ENCODE peak calls at places on chromosomes 2 and 18, in nine cellular contexts. L is CD8-positive, alpha-beta memory T cell; S is SJSA1; O is Panc1; K is cardiac muscle cell; V is endothelial cell of umbilical vein; Y is brain microvascular endothelial cell; X is CD8-positive, alpha-beta T cell; U is neural progenitor cell. I is an unnamed sample.

GRCh38 chr2:120436885-120437603 is 91.1 kb downstream of the INHBB start:
- DNase-seq in L (no peak), S (peak), O (peak), K (peak), V (peak), Y (peak), X (no peak), U (peak), I (peak)

GRCh38 chr2:229715895-229716507 is 1.6 kb upstream of the DNER start:
- DNase-seq in L (no peak), S (no peak), O (peak), K (peak), V (peak), Y (no peak), X (peak), U (peak), I (no peak)

GRCh38 chr2:227860116-227860724 is 11.2 kb upstream of the DAW1 start:
- DNase-seq in L (no peak), S (no peak), O (no peak), K (no peak), V (no peak), Y (no peak), X (no peak), U (no peak), I (peak)

GRCh38 chr2:84158605-84159004 is 300.5 kb downstream of the SUCLG1 start:
- DNase-seq in L (no peak), S (no peak), O (no peak), K (no peak), V (no peak), Y (no peak), X (no peak), U (no peak), I (no peak)

GRCh38 chr18:70235478-70235877 is 30.0 kb upstream of the RTTN start:
- DNase-seq in L (no peak), S (no peak), O (no peak), K (no peak), V (no peak), Y (no peak), X (no peak), U (no peak), I (no peak)

GRCh38 chr2:6986894-6987487 is 69.8 kb downstream of the RNF144A start:
- DNase-seq in L (no peak), S (no peak), O (no peak), K (peak), V (peak), Y (no peak), X (no peak), U (no peak), I (no peak)

GRCh38 chr2:57100436-57100835 is 916.6 kb downstream of the CCDC85A start:
- DNase-seq in L (no peak), S (no peak), O (no peak), K (no peak), V (no peak), Y (no peak), X (no peak), U (no peak), I (no peak)

GRCh38 chr2:75548036-75548573 is 12.6 kb downstream of the EVA1A start:
- DNase-seq in L (no peak), S (peak), O (no peak), K (no peak), V (peak), Y (peak), X (no peak), U (no peak), I (no peak)

GRCh38 chr2:96642564-96643350 is at the start of gene FER1L5:
- DNase-seq in L (no peak), S (no peak), O (no peak), K (peak), V (no peak), Y (peak), X (no peak), U (peak), I (peak)

GRCh38 chr2:132477962-132478361 is 61.4 kb downstream of the GPR39 start:
- DNase-seq in L (no peak), S (no peak), O (no peak), K (no peak), V (no peak), Y (no peak), X (no peak), U (no peak), I (peak)

GRCh38 chr18:30971338-30971956 is 71.1 kb downstream of the DSC3 start:
- DNase-seq in L (no peak), S (no peak), O (no peak), K (peak), V (peak), Y (no peak), X (no peak), U (peak), I (peak)

GRCh38 chr2:226489765-226490164 is 309.9 kb downstream of the IRS1 start:
- DNase-seq in L (no peak), S (peak), O (no peak), K (peak), V (no peak), Y (peak), X (no peak), U (no peak), I (peak)

GRCh38 chr2:175400975-175401374 is 219.5 kb upstream of the ATP5MC3 start:
- DNase-seq in L (no peak), S (no peak), O (no peak), K (no peak), V (no peak), Y (no peak), X (no peak), U (no peak), I (no peak)

GRCh38 chr2:175393851-175394250 is 212.3 kb upstream of the ATP5MC3 start:
- DNase-seq in L (no peak), S (no peak), O (no peak), K (no peak), V (no peak), Y (no peak), X (no peak), U (no peak), I (no peak)

GRCh38 chr2:175399326-175399725 is 217.8 kb upstream of the ATP5MC3 start:
- DNase-seq in L (no peak), S (no peak), O (no peak), K (no peak), V (no peak), Y (no peak), X (no peak), U (no peak), I (no peak)

GRCh38 chr2:175398848-175399247 is 217.3 kb upstream of the ATP5MC3 start:
- DNase-seq in L (no peak), S (no peak), O (no peak), K (peak), V (no peak), Y (no peak), X (no peak), U (no peak), I (no peak)

DNA sequence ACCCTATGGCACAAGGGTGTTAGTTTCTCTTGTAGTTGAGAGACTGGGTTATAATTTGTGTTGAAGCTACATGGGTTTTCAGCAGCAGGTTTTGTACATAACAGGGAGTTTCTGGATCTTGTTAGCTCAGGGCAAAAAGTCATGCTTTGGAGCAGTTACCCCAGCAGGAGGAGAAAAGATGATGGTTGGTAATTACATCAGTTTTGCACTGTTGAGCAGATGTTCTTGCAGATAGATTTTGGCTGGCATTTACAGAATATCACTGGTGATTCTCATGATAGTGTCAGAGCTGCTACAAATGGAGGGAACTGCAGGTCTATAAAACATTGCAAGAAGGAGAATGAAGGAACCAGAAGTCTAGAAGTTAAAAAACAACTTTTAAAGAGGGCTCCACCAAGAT is 215.2 kb upstream of the ATP5MC3 start:
- DNase-seq in L (no peak), S (no peak), O (no peak), K (no peak), V (no peak), Y (no peak), X (no peak), U (no peak), I (no peak)
- H3K27ac ChIP-seq in L (no peak), S (no peak), O (no peak), K (no peak), V (no peak), Y (no peak), X (no peak), U (no peak), I (no peak)

DNA sequence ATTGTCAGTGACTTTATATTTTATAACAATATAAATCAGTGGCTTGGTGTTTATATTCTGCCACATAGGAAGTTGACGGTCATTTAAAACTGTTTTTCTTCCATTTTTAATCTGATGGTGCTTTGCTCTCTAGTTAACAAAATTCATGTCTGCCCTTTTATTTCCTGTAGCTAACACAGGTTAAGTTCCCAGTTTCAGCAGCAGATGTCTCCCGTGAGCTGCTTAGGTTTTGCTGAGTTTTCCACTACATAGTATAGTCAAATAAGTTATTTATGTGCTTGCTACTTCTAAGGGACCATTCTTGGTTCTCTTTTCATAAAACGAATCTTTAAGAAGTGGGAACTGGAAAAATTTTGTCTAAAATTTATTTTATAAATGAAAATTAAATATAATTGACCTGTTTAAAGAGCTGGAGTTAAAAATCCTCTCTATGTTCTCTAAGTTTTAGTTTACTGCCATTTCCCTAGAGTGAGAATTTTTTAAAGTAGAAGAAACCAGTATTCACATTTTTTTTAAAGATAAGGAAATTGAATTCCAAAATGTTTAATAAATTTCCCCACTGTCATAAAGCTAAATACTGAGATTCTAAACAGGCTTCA is 20.6 kb downstream of the HTR2B start:
- DNase-seq in L (peak), S (peak), O (peak), K (peak), V (peak), Y (peak), X (peak), U (peak), I (peak)
- H3K27ac ChIP-seq in L (no peak), S (no peak), O (no peak), K (no peak), V (no peak), Y (peak), X (no peak), U (no peak), I (no peak)

DNA sequence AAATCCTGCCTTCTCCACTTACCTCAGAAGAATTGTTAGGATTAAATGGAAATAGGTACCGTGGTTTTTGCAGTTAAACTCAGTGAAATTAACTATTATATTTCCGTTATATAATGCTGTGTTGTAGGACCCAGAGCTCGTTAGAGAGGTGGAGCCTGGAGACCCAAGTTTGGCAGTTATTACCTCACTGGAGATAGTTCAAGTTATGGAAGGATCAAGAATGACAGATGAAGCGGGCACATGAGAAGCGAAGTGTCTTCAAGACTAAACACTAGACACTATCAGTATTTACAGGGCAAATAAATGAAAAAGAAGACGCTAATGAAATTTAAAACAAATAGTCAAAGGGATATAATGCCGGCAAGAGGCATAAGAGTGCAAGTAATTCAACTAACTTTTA is 861 bp downstream of the CWC22 start:
- DNase-seq in L (no peak), S (no peak), O (no peak), K (no peak), V (no peak), Y (no peak), X (no peak), U (no peak), I (peak)
- H3K27ac ChIP-seq in L (peak), S (peak), O (peak), K (peak), V (peak), Y (no peak), X (peak), U (peak), I (peak)

DNA sequence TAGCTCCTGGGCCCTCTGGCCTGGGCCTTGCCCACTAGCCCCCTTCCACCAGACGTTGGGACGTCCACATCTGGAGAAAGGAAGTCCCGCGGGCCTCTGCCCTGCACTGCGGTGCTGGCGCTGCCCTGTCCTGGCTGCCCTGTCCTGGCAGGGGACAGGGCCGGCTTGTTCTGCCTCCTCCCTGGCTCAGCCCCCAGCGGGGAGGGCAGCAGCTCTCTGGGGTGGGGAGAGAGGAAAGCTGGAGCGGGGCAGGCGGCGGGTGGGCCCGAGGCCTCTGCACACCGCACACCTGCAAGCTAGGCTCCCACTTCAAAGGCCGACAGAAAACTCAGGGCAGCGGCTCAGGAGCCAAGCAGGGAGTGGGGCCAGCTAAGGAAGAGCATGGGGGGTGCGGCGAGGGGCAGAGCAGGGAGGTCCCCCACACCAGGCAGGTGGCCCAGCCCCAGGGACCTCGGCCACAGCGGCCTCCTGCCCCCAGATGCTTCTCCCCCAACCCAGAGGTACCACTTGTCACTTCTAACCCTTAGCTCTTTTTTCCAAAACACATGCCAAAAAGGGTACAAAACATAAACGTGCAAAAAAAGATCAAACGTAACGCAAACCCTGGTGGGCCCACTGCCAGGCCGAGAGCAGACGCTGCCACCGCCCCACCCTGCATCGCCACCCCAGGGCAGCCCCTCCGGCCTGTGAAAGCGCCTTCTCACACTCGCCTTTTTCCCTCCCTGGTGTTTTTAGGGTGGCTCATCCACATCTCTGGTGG is 13.5 kb downstream of the SNED1 start:
- DNase-seq in L (peak), S (peak), O (no peak), K (no peak), V (no peak), Y (no peak), X (peak), U (no peak), I (no peak)
- H3K27ac ChIP-seq in L (no peak), S (no peak), O (peak), K (no peak), V (no peak), Y (no peak), X (peak), U (no peak), I (no peak)

GRCh38 chr2:233871432-233871831 is 3.2 kb upstream of the MSL3B start:
- DNase-seq in L (no peak), S (no peak), O (no peak), K (no peak), V (no peak), Y (no peak), X (no peak), U (no peak), I (no peak)

GRCh38 chr2:233862261-233862768 is 5.9 kb downstream of the MSL3B start:
- DNase-seq in L (no peak), S (no peak), O (no peak), K (no peak), V (no peak), Y (no peak), X (no peak), U (no peak), I (no peak)

GRCh38 chr2:233867993-233868532 is at the start of gene MSL3B:
- DNase-seq in L (peak), S (peak), O (no peak), K (peak), V (peak), Y (peak), X (peak), U (peak), I (peak)

GRCh38 chr2:233866479-233866878 is 1.7 kb downstream of the MSL3B start:
- DNase-seq in L (no peak), S (no peak), O (no peak), K (no peak), V (no peak), Y (no peak), X (no peak), U (no peak), I (no peak)

GRCh38 chr2:233865838-233866237 is 2.3 kb downstream of the MSL3B start:
- DNase-seq in L (no peak), S (no peak), O (no peak), K (no peak), V (no peak), Y (no peak), X (no peak), U (peak), I (no peak)
- H3K27ac ChIP-seq in L (no peak), S (no peak), O (peak), K (no peak), V (no peak), Y (no peak), X (no peak), U (no peak), I (no peak)

DNA sequence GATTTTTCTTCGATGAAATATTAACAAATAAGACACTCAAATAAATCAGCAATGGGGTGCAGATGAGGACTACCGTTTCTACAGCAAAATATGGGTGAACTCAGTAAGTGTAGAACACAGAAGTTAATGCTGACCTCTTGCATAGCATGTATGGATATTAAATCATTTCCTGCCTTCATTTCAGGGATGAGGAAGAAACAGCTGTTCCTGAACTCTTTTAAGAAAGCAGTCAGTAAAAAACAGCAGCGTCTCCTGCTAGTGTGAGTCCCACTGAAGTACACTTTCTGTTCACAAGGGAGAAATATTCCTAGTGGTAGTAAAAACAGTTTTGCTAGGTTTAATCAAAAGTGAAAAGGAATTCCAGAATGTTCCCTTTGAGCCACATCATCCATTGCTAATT is 379.0 kb downstream of the ZEB2 start:
- DNase-seq in L (no peak), S (no peak), O (no peak), K (peak), V (peak), Y (no peak), X (no peak), U (no peak), I (no peak)
- H3K27ac ChIP-seq in L (no peak), S (no peak), O (no peak), K (no peak), V (no peak), Y (no peak), X (no peak), U (no peak), I (no peak)

GRCh38 chr2:134178109-134178877 is 75.6 kb upstream of the MGAT5 start:
- DNase-seq in L (peak), S (no peak), O (no peak), K (no peak), V (peak), Y (no peak), X (no peak), U (no peak), I (peak)
- H3K27ac ChIP-seq in L (no peak), S (no peak), O (no peak), K (no peak), V (peak), Y (no peak), X (no peak), U (no peak), I (peak)